ENCODE peak calls at places on chromosomes 7 and 10, in four cellular contexts. One of them, this sample, is unnamed. For H3K4me1, the result is how much of the 10 kb centered on the place peaks cover.

GRCh38 chr10:97633921-97634320 is 621 bp upstream of the MORN4 start:
- DNase-seq in IMR-90: no peak
- DNase-seq in hepatocyte: no peak
- DNase-seq in cardiac muscle cell: no peak
- DNase-seq in this sample: peak

GRCh38 chr7:4163565-4164203 is 518.4 kb upstream of the FOXK1 start:
- DNase-seq in cardiac muscle cell: no peak
- DNase-seq in IMR-90: no peak
- DNase-seq in hepatocyte: no peak
- DNase-seq in this sample: no peak

GRCh38 chr7:129188892-129189660 is 643 bp downstream of the SMO start:
- DNase-seq in hepatocyte: peak
- DNase-seq in IMR-90: peak
- DNase-seq in cardiac muscle cell: peak
- DNase-seq in this sample: no peak

GRCh38 chr10:28250782-28251181 is 52.1 kb downstream of the MPP7 start:
- DNase-seq in hepatocyte: peak
- DNase-seq in IMR-90: peak
- DNase-seq in cardiac muscle cell: no peak
- DNase-seq in this sample: peak

GRCh38 chr7:27697861-27698430 is 35.3 kb upstream of the HIBADH start:
- DNase-seq in IMR-90: peak
- DNase-seq in cardiac muscle cell: no peak
- DNase-seq in hepatocyte: peak
- DNase-seq in this sample: no peak

GRCh38 chr7:55538538-55538937 is 33.8 kb downstream of the VOPP1 start:
- DNase-seq in cardiac muscle cell: no peak
- DNase-seq in hepatocyte: peak
- DNase-seq in IMR-90: peak
- DNase-seq in this sample: peak

GRCh38 chr7:135853499-135853898 is 104.9 kb upstream of the FAM180A start:
- DNase-seq in cardiac muscle cell: no peak
- DNase-seq in IMR-90: no peak
- DNase-seq in hepatocyte: peak
- DNase-seq in this sample: no peak

GRCh38 chr7:116711790-116712189 is 39.8 kb downstream of the MET start:
- DNase-seq in IMR-90: no peak
- DNase-seq in cardiac muscle cell: no peak
- DNase-seq in hepatocyte: no peak
- DNase-seq in this sample: no peak

GRCh38 chr7:144437370-144438191 is 34.1 kb upstream of the NOBOX start:
- DNase-seq in hepatocyte: peak
- DNase-seq in IMR-90: peak
- DNase-seq in cardiac muscle cell: peak
- DNase-seq in this sample: peak

GRCh38 chr10:35594115-35594849 is 10.9 kb upstream of the GJD4 start:
- DNase-seq in IMR-90: no peak
- DNase-seq in cardiac muscle cell: no peak
- DNase-seq in hepatocyte: no peak
- DNase-seq in this sample: no peak

GRCh38 chr10:132774179-132774904 is 11.6 kb downstream of the NKX6-2 start:
- DNase-seq in IMR-90: no peak
- DNase-seq in hepatocyte: peak
- DNase-seq in cardiac muscle cell: no peak
- DNase-seq in this sample: no peak

GRCh38 chr7:133230591-133231194 is 22.2 kb upstream of the EXOC4 start:
- DNase-seq in IMR-90: peak
- DNase-seq in cardiac muscle cell: peak
- DNase-seq in hepatocyte: peak
- DNase-seq in this sample: peak

GRCh38 chr7:92133737-92134270 is 473 bp downstream of the CYP51A1 start:
- DNase-seq in hepatocyte: peak
- DNase-seq in cardiac muscle cell: peak
- DNase-seq in IMR-90: peak
- DNase-seq in this sample: peak

GRCh38 chr7:92641921-92642511 is 51.8 kb upstream of the FAM133B start:
- DNase-seq in cardiac muscle cell: no peak
- DNase-seq in hepatocyte: no peak
- DNase-seq in IMR-90: peak
- DNase-seq in this sample: no peak

GRCh38 chr10:4663162-4663992 is 162.6 kb upstream of the AKR1E2 start:
- DNase-seq in cardiac muscle cell: peak
- DNase-seq in IMR-90: peak
- DNase-seq in hepatocyte: peak
- DNase-seq in this sample: peak

GRCh38 chr10:73426318-73426717 is 7.0 kb downstream of the MSS51 start:
- DNase-seq in hepatocyte: no peak
- DNase-seq in cardiac muscle cell: no peak
- DNase-seq in IMR-90: no peak
- DNase-seq in this sample: no peak

GRCh38 chr7:39934132-39934531 is 15.9 kb upstream of the CDK13 start:
- DNase-seq in IMR-90: no peak
- DNase-seq in hepatocyte: no peak
- DNase-seq in cardiac muscle cell: no peak
- DNase-seq in this sample: no peak

GRCh38 chr10:51708609-51709008 is 9.2 kb upstream of the CSTF2T start:
- DNase-seq in cardiac muscle cell: no peak
- DNase-seq in IMR-90: no peak
- DNase-seq in hepatocyte: no peak
- DNase-seq in this sample: no peak
- H3K4me3 ChIP-seq in cardiac muscle cell: no peak
- H3K4me3 ChIP-seq in IMR-90: no peak
- H3K4me3 ChIP-seq in hepatocyte: no peak
- H3K4me3 ChIP-seq in this sample: no peak

GRCh38 chr10:11195017-11195586 is 177.4 kb downstream of the CELF2 start:
- DNase-seq in IMR-90: no peak
- DNase-seq in hepatocyte: no peak
- DNase-seq in cardiac muscle cell: no peak
- DNase-seq in this sample: no peak
- H3K4me1 ChIP-seq in IMR-90: under half
- H3K4me1 ChIP-seq in hepatocyte: under half
- H3K4me1 ChIP-seq in cardiac muscle cell: under half
- H3K4me1 ChIP-seq in this sample: under half

DNA sequence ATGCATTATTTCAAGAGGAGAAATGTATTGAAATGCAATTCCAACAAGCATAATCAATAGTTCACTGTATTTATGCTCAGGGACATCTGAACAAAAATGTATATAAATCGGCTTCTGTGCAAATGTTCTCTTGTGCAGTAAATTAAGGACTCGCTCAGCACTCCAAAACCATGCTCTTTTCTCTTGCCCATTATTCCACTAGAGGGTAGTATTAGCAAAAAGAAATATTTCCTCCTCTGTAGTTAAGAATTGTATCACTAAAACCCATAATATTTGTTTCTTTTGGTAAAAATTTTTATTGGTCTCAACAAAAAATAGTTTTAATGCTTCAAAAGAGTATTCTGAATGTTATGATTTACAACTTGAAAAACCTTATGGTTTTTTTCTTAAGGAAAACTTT is 803.1 kb downstream of the PCDH15 start:
- DNase-seq in hepatocyte: peak
- DNase-seq in IMR-90: no peak
- DNase-seq in cardiac muscle cell: peak
- DNase-seq in this sample: no peak
- TF ChIP-seq CTCF in hepatocyte: peak
- TF ChIP-seq CTCF in IMR-90: no peak
- TF ChIP-seq CTCF in cardiac muscle cell: no peak
- TF ChIP-seq CTCF in this sample: peak

GRCh38 chr7:137000621-137001020 is 132.2 kb downstream of the CHRM2 start:
- DNase-seq in IMR-90: no peak
- DNase-seq in cardiac muscle cell: no peak
- DNase-seq in hepatocyte: no peak
- DNase-seq in this sample: no peak

GRCh38 chr7:137001478-137001877 is 133.0 kb downstream of the CHRM2 start:
- DNase-seq in cardiac muscle cell: no peak
- DNase-seq in hepatocyte: no peak
- DNase-seq in IMR-90: peak
- DNase-seq in this sample: no peak

GRCh38 chr7:137003606-137004005 is 135.2 kb downstream of the CHRM2 start:
- DNase-seq in IMR-90: no peak
- DNase-seq in hepatocyte: no peak
- DNase-seq in cardiac muscle cell: no peak
- DNase-seq in this sample: peak

GRCh38 chr7:137001041-137001440 is 132.6 kb downstream of the CHRM2 start:
- DNase-seq in IMR-90: peak
- DNase-seq in cardiac muscle cell: no peak
- DNase-seq in hepatocyte: no peak
- DNase-seq in this sample: peak

DNA sequence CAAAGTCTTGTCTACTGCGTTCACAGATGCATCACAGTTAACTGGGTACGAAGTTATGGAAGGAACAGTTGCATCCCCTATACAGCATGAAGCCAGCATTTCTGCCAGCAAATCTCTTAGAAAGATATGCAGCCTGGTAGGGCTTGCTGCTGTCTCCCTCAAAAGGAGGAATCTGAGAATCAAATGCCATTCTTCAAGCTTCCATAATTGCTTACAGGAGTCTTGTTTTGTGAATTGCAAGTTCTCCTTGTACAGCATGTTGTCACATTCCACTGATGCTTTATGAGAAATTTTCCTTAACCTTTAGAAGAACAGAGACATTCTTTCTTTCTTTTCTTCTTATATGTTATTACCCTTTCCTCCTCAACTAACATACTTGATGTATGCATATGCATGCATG is 134.6 kb downstream of the CHRM2 start:
- DNase-seq in IMR-90: no peak
- DNase-seq in cardiac muscle cell: no peak
- DNase-seq in hepatocyte: no peak
- DNase-seq in this sample: no peak
- H3K4me3 ChIP-seq in IMR-90: no peak
- H3K4me3 ChIP-seq in cardiac muscle cell: no peak
- H3K4me3 ChIP-seq in hepatocyte: no peak
- H3K4me3 ChIP-seq in this sample: no peak

DNA sequence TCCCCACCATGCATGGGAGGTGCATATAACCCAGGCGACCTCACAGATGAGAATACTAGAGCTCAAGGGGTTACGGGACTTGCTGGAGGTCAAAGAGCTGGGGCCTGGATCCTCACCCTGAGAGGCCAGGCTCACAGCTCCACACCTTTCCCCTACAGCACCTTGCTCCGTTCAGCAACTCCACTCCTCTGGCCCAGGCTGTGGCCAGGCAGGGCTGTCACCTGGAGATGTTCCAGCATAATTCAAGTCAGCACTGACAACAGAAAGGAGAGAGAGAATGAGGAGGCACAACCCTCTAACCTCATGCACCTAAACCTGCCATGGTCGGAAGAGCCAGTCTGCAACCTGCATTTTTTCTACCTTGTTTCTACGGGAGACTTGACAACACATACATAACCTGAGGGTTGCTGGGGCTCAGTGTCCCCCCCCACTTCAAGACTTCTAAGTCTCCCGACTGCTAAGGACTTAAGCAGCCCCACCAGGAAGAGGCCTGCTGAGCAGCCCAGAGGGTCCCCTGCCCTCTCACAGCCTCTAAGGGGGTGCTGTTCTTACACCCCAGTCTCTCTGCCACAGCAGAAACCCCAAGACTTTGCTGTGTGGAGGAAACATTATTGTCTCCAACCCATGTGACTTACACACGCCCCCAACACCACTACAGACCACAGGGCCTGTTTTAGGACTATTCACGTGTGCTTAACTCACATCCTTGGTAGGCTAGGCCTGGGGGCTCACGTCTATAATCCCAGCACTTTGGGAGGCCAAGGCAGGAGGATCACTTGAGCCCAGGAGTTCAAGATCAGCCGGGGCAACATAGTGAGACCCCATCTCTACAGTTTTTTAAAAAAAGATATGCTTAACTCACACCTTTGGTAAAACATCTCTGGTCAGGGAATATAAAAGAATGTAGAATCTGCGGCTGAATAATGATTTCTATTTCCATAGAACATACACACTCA is 175.6 kb downstream of the FAM107B start:
- DNase-seq in hepatocyte: no peak
- DNase-seq in IMR-90: no peak
- DNase-seq in cardiac muscle cell: no peak
- DNase-seq in this sample: no peak
- H3K4me1 ChIP-seq in hepatocyte: under half
- H3K4me1 ChIP-seq in IMR-90: under half
- H3K4me1 ChIP-seq in cardiac muscle cell: under half
- H3K4me1 ChIP-seq in this sample: under half

GRCh38 chr7:95531605-95532004 is 45.9 kb downstream of the ASB4 start:
- DNase-seq in cardiac muscle cell: no peak
- DNase-seq in IMR-90: no peak
- DNase-seq in hepatocyte: no peak
- DNase-seq in this sample: no peak
- TF ChIP-seq CTCF in cardiac muscle cell: no peak
- TF ChIP-seq CTCF in IMR-90: no peak
- TF ChIP-seq CTCF in hepatocyte: no peak
- TF ChIP-seq CTCF in this sample: no peak

GRCh38 chr7:1043552-1044188 is 676 bp upstream of the GPR146 start:
- DNase-seq in hepatocyte: no peak
- DNase-seq in IMR-90: no peak
- DNase-seq in cardiac muscle cell: no peak
- DNase-seq in this sample: peak

GRCh38 chr7:1044189-1045037 is at the start of gene GPR146:
- DNase-seq in IMR-90: peak
- DNase-seq in hepatocyte: peak
- DNase-seq in cardiac muscle cell: peak
- DNase-seq in this sample: peak

GRCh38 chr7:1046722-1047679 is 2.7 kb downstream of the GPR146 start:
- DNase-seq in cardiac muscle cell: no peak
- DNase-seq in IMR-90: no peak
- DNase-seq in hepatocyte: no peak
- DNase-seq in this sample: no peak

GRCh38 chr7:1045727-1046063 is 1.3 kb downstream of the GPR146 start:
- DNase-seq in cardiac muscle cell: no peak
- DNase-seq in hepatocyte: no peak
- DNase-seq in IMR-90: no peak
- DNase-seq in this sample: no peak

GRCh38 chr7:1045038-1045726 is 836 bp downstream of the GPR146 start:
- DNase-seq in hepatocyte: no peak
- DNase-seq in cardiac muscle cell: no peak
- DNase-seq in IMR-90: no peak
- DNase-seq in this sample: no peak
- H3K4me3 ChIP-seq in hepatocyte: peak
- H3K4me3 ChIP-seq in cardiac muscle cell: peak
- H3K4me3 ChIP-seq in IMR-90: peak
- H3K4me3 ChIP-seq in this sample: peak

GRCh38 chr10:11245510-11245909 is 227.8 kb downstream of the CELF2 start:
- DNase-seq in cardiac muscle cell: no peak
- DNase-seq in hepatocyte: peak
- DNase-seq in IMR-90: no peak
- DNase-seq in this sample: no peak
- H3K4me1 ChIP-seq in cardiac muscle cell: under half
- H3K4me1 ChIP-seq in hepatocyte: under half
- H3K4me1 ChIP-seq in IMR-90: under half
- H3K4me1 ChIP-seq in this sample: under half